ENCODE peak calls at places on chromosome 17, in nine cellular contexts. J, N, Q, V, R, Z, Y, H and G are unnamed samples.

GRCh38 chr17:1347681-1348318 is 52.2 kb downstream of the YWHAE start:
- DNase-seq in R (no peak), Q (no peak), V (no peak), N (peak), Z (no peak), H (no peak), Y (no peak), J (no peak), G (peak)

GRCh38 chr17:31594416-31594815 is 202.9 kb downstream of the RAB11FIP4 start:
- DNase-seq in J (no peak), H (no peak), Z (no peak), N (no peak), V (no peak), R (no peak), Q (no peak), Y (no peak), G (peak)

GRCh38 chr17:622356-622755 is 92.3 kb downstream of the VPS53 start:
- DNase-seq in N (no peak), J (no peak), Y (no peak), R (no peak), Z (no peak), V (no peak), Q (no peak), H (no peak), G (no peak)

GRCh38 chr17:15343749-15344148 is 2.4 kb upstream of the TEKT3 start:
- DNase-seq in V (no peak), Y (no peak), Z (no peak), N (no peak), R (no peak), Q (no peak), J (no peak), H (no peak), G (no peak)

GRCh38 chr17:81858967-81859905 is 1.1 kb downstream of the P4HB start:
- DNase-seq in Z (no peak), H (no peak), R (no peak), N (no peak), Q (no peak), Y (no peak), V (no peak), J (no peak), G (no peak)

GRCh38 chr17:2814499-2815341 is 18.5 kb downstream of the RAP1GAP2 start:
- DNase-seq in N (peak), J (no peak), Q (no peak), Y (peak), Z (peak), R (no peak), V (peak), H (peak), G (no peak)

GRCh38 chr17:75738218-75738802 is 17.1 kb downstream of the ITGB4 start:
- DNase-seq in H (no peak), Y (peak), Q (no peak), V (no peak), J (no peak), N (no peak), Z (no peak), R (peak), G (no peak)

GRCh38 chr17:55852734-55853133 is 101.9 kb downstream of the PCTP start:
- DNase-seq in J (no peak), N (no peak), Z (no peak), Q (no peak), V (no peak), R (no peak), H (no peak), Y (no peak), G (no peak)

GRCh38 chr17:73175962-73176565 is 11.3 kb downstream of the SSTR2 start:
- DNase-seq in V (no peak), J (no peak), Y (no peak), Z (no peak), H (no peak), Q (no peak), N (no peak), R (no peak), G (no peak)